ENCODE peak calls at places on chromosome 18, in four cellular contexts. B, R, C and K are unnamed samples.
A peak's percentile ranks its signal among the peaks of the same experiment; 100 is the strongest.

GRCh38 chr18:6776193-6776592 is 46.7 kb downstream of the ARHGAP28 start:
- DNase-seq in B (no peak), R (no peak), C (no peak), K (no peak)

GRCh38 chr18:74534150-74534969 is at the start of gene CNDP1:
- DNase-seq in B (no peak), R (no peak), C (no peak), K (no peak)

GRCh38 chr18:74153377-74153776 is 5.1 kb downstream of the TIMM21 start:
- DNase-seq in B (no peak), R (no peak), C (no peak), K (no peak)

GRCh38 chr18:58125183-58125582 is 81.2 kb downstream of the NEDD4L start:
- DNase-seq in B (no peak), R (no peak), C (peak; percentile 16), K (no peak)

GRCh38 chr18:2425426-2426317 is 145.6 kb downstream of the METTL4 start:
- DNase-seq in B (no peak), R (no peak), C (no peak), K (no peak)

GRCh38 chr18:48893559-48894265 is 57.1 kb downstream of the SMAD7 start:
- DNase-seq in B (no peak), R (no peak), C (no peak), K (no peak)

GRCh38 chr18:62781262-62781661 is 65.9 kb downstream of the PHLPP1 start:
- DNase-seq in B (no peak), R (no peak), C (no peak), K (no peak)

GRCh38 chr18:55337908-55338521 is 250.0 kb downstream of the TCF4 start:
- DNase-seq in B (no peak), R (no peak), C (no peak), K (no peak)

GRCh38 chr18:22667616-22668422 is 250.1 kb upstream of the CTAGE1 start:
- DNase-seq in B (no peak), R (peak; percentile 20), C (peak; percentile 86), K (no peak)

GRCh38 chr18:55152801-55153200 is 193.5 kb upstream of the CCDC68 start:
- DNase-seq in B (no peak), R (no peak), C (no peak), K (no peak)

GRCh38 chr18:57422313-57422872 is 12.8 kb upstream of the ONECUT2 start:
- DNase-seq in B (no peak), R (no peak), C (no peak), K (no peak)

GRCh38 chr18:40109251-40110049 is 1845.6 kb upstream of the PIK3C3 start:
- DNase-seq in B (no peak), R (no peak), C (no peak), K (no peak)

GRCh38 chr18:41457730-41458129 is 497.3 kb upstream of the PIK3C3 start:
- DNase-seq in B (no peak), R (no peak), C (no peak), K (no peak)

GRCh38 chr18:903703-904102 is 968 bp upstream of the ADCYAP1 start:
- DNase-seq in B (peak; percentile 11), R (no peak), C (peak; percentile 75), K (no peak)

GRCh38 chr18:71727909-71728308 is 816.2 kb downstream of the CBLN2 start:
- DNase-seq in B (no peak), R (no peak), C (no peak), K (no peak)

GRCh38 chr18:31555971-31556747 is 35.5 kb upstream of the TTR start:
- DNase-seq in B (peak; percentile 27), R (peak; percentile 39), C (peak; percentile 60), K (no peak)

GRCh38 chr18:62447652-62448051 is 75.2 kb upstream of the ZCCHC2 start:
- DNase-seq in B (no peak), R (no peak), C (no peak), K (no peak)

GRCh38 chr18:48657446-48658120 is 118.8 kb downstream of the CTIF start:
- DNase-seq in B (no peak), R (no peak), C (no peak), K (no peak)

GRCh38 chr18:5582849-5583667 is 39.3 kb upstream of the EPB41L3 start:
- DNase-seq in B (no peak), R (no peak), C (no peak), K (no peak)

GRCh38 chr18:62080172-62080571 is 106.7 kb downstream of the PIGN start:
- DNase-seq in B (no peak), R (no peak), C (no peak), K (no peak)

GRCh38 chr18:63237911-63238710 is 81.5 kb downstream of the BCL2 start:
- DNase-seq in B (no peak), R (no peak), C (no peak), K (no peak)

GRCh38 chr18:62412248-62412979 is 87.3 kb downstream of the TNFRSF11A start:
- DNase-seq in B (no peak), R (no peak), C (no peak), K (no peak)

GRCh38 chr18:79863946-79864725 is 66.4 kb downstream of the KCNG2 start:
- DNase-seq in B (no peak), R (no peak), C (no peak), K (no peak)

DNA sequence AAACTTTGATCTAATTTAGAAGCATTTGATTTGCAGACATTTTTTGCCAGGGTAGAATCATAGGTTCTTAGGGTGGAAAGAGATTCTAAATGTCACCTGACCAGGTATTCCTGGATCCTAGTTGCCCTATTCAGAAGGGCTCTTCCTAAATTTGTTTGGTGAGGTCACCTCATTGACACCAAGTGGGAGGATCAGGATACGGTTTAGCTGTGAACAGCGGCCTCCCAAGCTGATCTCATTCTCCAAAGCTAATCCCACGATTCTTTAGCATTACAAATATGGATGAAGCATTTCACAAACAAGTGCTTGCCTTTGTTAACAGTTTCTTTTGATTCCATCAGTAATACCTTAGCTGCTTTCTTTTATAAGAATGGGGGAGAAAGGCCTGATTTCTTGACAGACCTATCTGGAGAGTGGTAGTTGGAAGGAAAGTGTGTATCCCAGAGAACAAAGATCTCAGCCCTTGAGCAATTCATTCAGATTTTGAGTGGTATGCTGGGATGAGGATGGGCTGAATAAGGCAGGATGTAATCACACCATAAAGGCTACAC is 16.7 kb downstream of the KCTD1 start:
- DNase-seq in B (no peak), R (no peak), C (no peak), K (no peak)
- TF ChIP-seq SPI1 in B (no peak), R (no peak), C (no peak), K (no peak)

GRCh38 chr18:34203866-34204265 is 20.8 kb downstream of the NOL4 start:
- DNase-seq in B (no peak), R (no peak), C (no peak), K (no peak)
- TF ChIP-seq SPI1 in B (no peak), R (no peak), C (no peak), K (no peak)

GRCh38 chr18:76487076-76487475 is 8.0 kb downstream of the ZNF516 start:
- DNase-seq in B (no peak), R (no peak), C (no peak), K (no peak)

GRCh38 chr18:76487782-76488181 is 7.3 kb downstream of the ZNF516 start:
- DNase-seq in B (no peak), R (no peak), C (no peak), K (no peak)

GRCh38 chr18:76486029-76486428 is 9.0 kb downstream of the ZNF516 start:
- DNase-seq in B (no peak), R (no peak), C (no peak), K (no peak)

GRCh38 chr18:76488190-76488589 is 6.9 kb downstream of the ZNF516 start:
- DNase-seq in B (no peak), R (no peak), C (no peak), K (no peak)

GRCh38 chr18:76486600-76486999 is 8.4 kb downstream of the ZNF516 start:
- DNase-seq in B (no peak), R (no peak), C (no peak), K (no peak)
- TF ChIP-seq SPI1 in B (peak; percentile 59), R (no peak), C (no peak), K (no peak)

GRCh38 chr18:8854962-8855361 is 149.6 kb downstream of the MTCL1 start:
- DNase-seq in B (no peak), R (no peak), C (no peak), K (no peak)

GRCh38 chr18:8856769-8857393 is 151.5 kb downstream of the MTCL1 start:
- DNase-seq in B (no peak), R (no peak), C (peak; percentile 29), K (no peak)

GRCh38 chr18:8857806-8858205 is 152.4 kb downstream of the MTCL1 start:
- DNase-seq in B (no peak), R (no peak), C (no peak), K (no peak)

GRCh38 chr18:8854550-8854949 is 149.2 kb downstream of the MTCL1 start:
- DNase-seq in B (no peak), R (no peak), C (no peak), K (no peak)

DNA sequence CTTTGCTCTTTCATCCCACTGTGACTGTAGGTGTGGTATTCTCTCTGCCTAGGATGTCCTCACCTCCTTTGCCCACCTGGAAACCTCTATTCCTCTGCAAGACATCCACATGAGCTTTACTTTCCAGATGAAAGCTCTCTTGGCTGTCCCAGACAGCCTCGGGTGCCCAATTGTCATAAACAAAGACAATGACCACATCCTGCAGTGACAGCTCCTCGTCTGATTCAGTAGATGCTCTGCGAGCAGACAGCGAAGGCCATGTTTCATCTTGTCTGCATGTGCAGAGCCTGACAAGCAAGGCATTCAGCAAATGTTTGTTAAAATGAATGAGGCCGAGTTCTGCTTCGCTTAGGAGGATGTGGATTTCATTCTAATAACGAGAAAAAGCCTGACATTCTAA is 150.8 kb downstream of the MTCL1 start:
- DNase-seq in B (no peak), R (no peak), C (no peak), K (no peak)
- TF ChIP-seq SPI1 in B (no peak), R (no peak), C (no peak), K (no peak)

DNA sequence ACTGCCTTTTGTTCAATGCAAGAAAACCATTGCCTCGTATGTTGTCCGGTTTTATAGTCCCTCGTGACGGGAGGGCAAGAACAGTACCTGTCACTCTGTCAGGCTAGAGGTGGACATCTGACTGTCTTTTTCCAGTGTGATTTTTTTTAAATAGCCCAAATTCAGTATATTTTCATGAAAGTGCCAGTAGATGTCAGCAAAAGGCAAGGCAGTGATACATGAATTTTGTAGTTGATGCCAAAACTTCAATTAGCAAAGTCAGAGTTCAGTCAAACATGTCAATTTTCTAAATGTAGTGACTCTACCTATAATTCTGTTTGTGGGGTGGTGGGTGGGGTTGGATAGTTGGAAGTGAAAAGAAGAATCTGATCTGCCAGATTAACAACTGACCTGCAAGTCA is 296.0 kb upstream of the MC4R start:
- DNase-seq in B (no peak), R (no peak), C (no peak), K (no peak)
- TF ChIP-seq SPI1 in B (no peak), R (no peak), C (no peak), K (no peak)

GRCh38 chr18:59220164-59220783 is 316 bp downstream of the GRP start:
- DNase-seq in B (no peak), R (no peak), C (no peak), K (peak; percentile 17)
- TF ChIP-seq SPI1 in B (no peak), R (no peak), C (no peak), K (no peak)

DNA sequence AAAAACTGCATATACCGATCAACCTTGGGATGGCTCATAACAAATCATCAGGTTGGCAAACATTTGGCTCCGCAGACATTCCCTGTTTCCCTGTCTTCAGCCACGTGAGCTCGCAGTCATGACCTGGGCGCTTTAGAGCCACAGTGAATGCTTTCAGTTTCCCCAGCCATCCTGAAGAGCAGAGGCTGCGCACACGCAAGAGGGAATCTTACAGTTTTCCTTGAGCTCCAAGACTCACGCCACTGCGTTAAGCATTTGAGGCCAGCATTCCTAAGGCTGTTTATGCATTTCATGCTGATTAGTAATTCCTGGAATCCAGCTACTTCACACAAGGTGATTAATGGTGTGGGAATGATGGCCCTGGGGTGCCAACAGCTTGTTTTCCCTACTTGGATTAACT is 95.1 kb downstream of the MTCL1 start:
- DNase-seq in B (no peak), R (no peak), C (no peak), K (no peak)
- TF ChIP-seq SPI1 in B (no peak), R (no peak), C (no peak), K (no peak)